ENCODE peak calls at places on chromosome 20, in seven cellular contexts. O is IMR-90, Z is lung, W is endodermal cell, I is cardiac muscle cell, G is neural crest cell, S is epithelial cell of esophagus. Y is an unnamed sample.

GRCh38 chr20:23129891-23130621 is 43.9 kb upstream of the CD93 start:
- DNase-seq in O (no peak), Z (no peak), W (no peak), I (no peak), G (no peak), S (no peak), Y (no peak)

GRCh38 chr20:33927703-33928102 is 66.0 kb upstream of the RALY start:
- DNase-seq in O (no peak), Z (no peak), W (no peak), I (no peak), G (no peak), S (no peak), Y (no peak)

GRCh38 chr20:36528176-36528874 is 13.0 kb upstream of the MYL9 start:
- DNase-seq in O (no peak), Z (no peak), W (no peak), I (no peak), G (no peak), S (no peak), Y (no peak)

GRCh38 chr20:1002682-1003561 is 811 bp upstream of the RSPO4 start:
- DNase-seq in O (no peak), Z (no peak), W (peak; percentile 77), I (peak; percentile 64), G (no peak), S (no peak), Y (peak; percentile 18)

GRCh38 chr20:2387180-2387577 is 6.5 kb downstream of the TGM6 start:
- DNase-seq in O (peak; percentile 19), Z (no peak), W (peak; percentile 94), I (peak; percentile 45), G (peak; percentile 45), S (peak; percentile 41), Y (peak; percentile 71)

GRCh38 chr20:57251949-57252348 is 14.5 kb downstream of the BMP7 start:
- DNase-seq in O (no peak), Z (no peak), W (no peak), I (no peak), G (no peak), S (no peak), Y (no peak)

GRCh38 chr20:47159166-47159565 is 197.3 kb downstream of the ZMYND8 start:
- DNase-seq in O (no peak), Z (no peak), W (no peak), I (no peak), G (no peak), S (no peak), Y (no peak)

GRCh38 chr20:25863536-25864325 is 167.1 kb upstream of the ZNF337 start:
- DNase-seq in O (no peak), Z (no peak), W (peak; percentile 67), I (peak; percentile 45), G (no peak), S (peak; percentile 47), Y (no peak)

GRCh38 chr20:16760431-16761304 is 12.5 kb downstream of the OTOR start:
- DNase-seq in O (no peak), Z (no peak), W (peak; percentile 59), I (no peak), G (no peak), S (peak; percentile 30), Y (no peak)

GRCh38 chr20:39269493-39270217 is 307.5 kb downstream of the DHX35 start:
- DNase-seq in O (no peak), Z (no peak), W (no peak), I (no peak), G (no peak), S (no peak), Y (no peak)

GRCh38 chr20:61973515-61974356 is 91.9 kb downstream of the TAF4 start:
- DNase-seq in O (no peak), Z (no peak), W (no peak), I (no peak), G (no peak), S (no peak), Y (no peak)

GRCh38 chr20:58160451-58161051 is 67.9 kb downstream of the ANKRD60 start:
- DNase-seq in O (peak; percentile 17), Z (no peak), W (no peak), I (no peak), G (no peak), S (peak; percentile 23), Y (no peak)

GRCh38 chr20:35091808-35092523 is 641 bp downstream of the TRPC4AP start:
- DNase-seq in O (peak; percentile 16), Z (no peak), W (no peak), I (peak; percentile 18), G (no peak), S (no peak), Y (no peak)

GRCh38 chr20:11332376-11332775 is 585.3 kb upstream of the BTBD3 start:
- DNase-seq in O (peak; percentile 32), Z (no peak), W (no peak), I (no peak), G (no peak), S (no peak), Y (no peak)

GRCh38 chr20:47713941-47714450 is 71.3 kb downstream of the SULF2 start:
- DNase-seq in O (peak; percentile 27), Z (no peak), W (no peak), I (no peak), G (no peak), S (no peak), Y (no peak)

GRCh38 chr20:57499676-57500075 is 25.3 kb downstream of the CTCFL start:
- DNase-seq in O (no peak), Z (no peak), W (peak; percentile 64), I (no peak), G (no peak), S (peak; percentile 9), Y (no peak)

GRCh38 chr20:9256359-9256758 is 187.5 kb downstream of the PLCB4 start:
- DNase-seq in O (no peak), Z (no peak), W (no peak), I (no peak), G (no peak), S (no peak), Y (no peak)

GRCh38 chr20:5918856-5919633 is 31.3 kb downstream of the TRMT6 start:
- DNase-seq in O (peak; percentile 44), Z (no peak), W (peak; percentile 53), I (no peak), G (no peak), S (peak; percentile 87), Y (no peak)

GRCh38 chr20:1813101-1813529 is 82.1 kb upstream of the SIRPA start:
- DNase-seq in O (peak; percentile 97), Z (peak; percentile 64), W (peak; percentile 1), I (no peak), G (no peak), S (peak; percentile 47), Y (no peak)

GRCh38 chr20:61756966-61757677 is 308.6 kb downstream of the TAF4 start:
- DNase-seq in O (no peak), Z (no peak), W (no peak), I (no peak), G (no peak), S (no peak), Y (no peak)

GRCh38 chr20:184288-184687 is 5.2 kb downstream of the DEFB128 start:
- DNase-seq in O (no peak), Z (no peak), W (no peak), I (no peak), G (no peak), S (no peak), Y (no peak)

GRCh38 chr20:42739692-42740091 is 450.0 kb downstream of the PTPRT start:
- DNase-seq in O (no peak), Z (no peak), W (no peak), I (no peak), G (no peak), S (no peak), Y (no peak)

DNA sequence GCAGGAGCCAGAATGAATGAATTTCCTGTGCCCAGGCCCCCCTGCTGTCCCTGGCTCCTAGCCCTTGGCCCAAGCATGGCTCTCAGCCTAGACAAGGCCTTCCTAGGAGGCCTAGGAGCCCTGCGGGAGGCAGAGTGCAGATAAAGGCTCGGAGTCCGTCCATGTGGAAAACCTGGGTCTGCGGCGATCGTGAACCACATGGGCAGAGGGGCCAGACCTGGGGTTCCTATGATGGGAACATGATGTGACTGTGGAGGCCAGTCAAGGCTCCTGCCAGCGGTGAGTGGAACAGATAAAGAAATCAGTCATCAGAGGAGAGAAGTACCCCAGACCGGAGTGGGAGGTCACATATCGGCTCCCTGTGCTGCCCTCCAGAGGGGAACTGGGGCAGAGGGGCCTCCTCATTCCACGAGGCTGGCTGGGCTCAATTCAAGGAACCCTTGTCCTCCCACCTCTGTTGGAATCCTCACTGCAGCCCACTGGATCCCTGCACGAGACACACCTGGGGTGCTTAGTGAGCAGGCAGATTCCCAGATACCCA is 5.8 kb upstream of the VSTM2L start:
- DNase-seq in O (no peak), Z (no peak), W (peak; percentile 85), I (peak; percentile 79), G (peak; percentile 45), S (no peak), Y (peak; percentile 56)
- TF ChIP-seq CTCF in O (no peak), Z (no peak), W (peak; percentile 83), I (peak; percentile 52), G (peak; percentile 39), S (no peak), Y (peak; percentile 23)

GRCh38 chr20:41365785-41366545 is 653 bp downstream of the EMILIN3 start:
- DNase-seq in O (no peak), Z (no peak), W (peak; percentile 71), I (peak; percentile 44), G (no peak), S (peak; percentile 9), Y (no peak)
- TF ChIP-seq CTCF in O (no peak), Z (no peak), W (no peak), I (no peak), G (no peak), S (no peak), Y (no peak)

GRCh38 chr20:64133951-64134407 is 26.6 kb upstream of the NPBWR2 start:
- DNase-seq in O (no peak), Z (no peak), W (peak; percentile 61), I (no peak), G (no peak), S (no peak), Y (no peak)
- TF ChIP-seq CTCF in O (peak; percentile 34), Z (no peak), W (peak; percentile 67), I (peak; percentile 2), G (peak; percentile 27), S (peak; percentile 25), Y (no peak)

GRCh38 chr20:49030954-49031619 is 15.0 kb upstream of the CSE1L start:
- DNase-seq in O (no peak), Z (peak; percentile 34), W (no peak), I (no peak), G (no peak), S (no peak), Y (no peak)

GRCh38 chr20:49032455-49032854 is 13.7 kb upstream of the CSE1L start:
- DNase-seq in O (no peak), Z (no peak), W (peak; percentile 8), I (no peak), G (no peak), S (no peak), Y (no peak)

GRCh38 chr20:49024220-49024619 is 21.9 kb upstream of the CSE1L start:
- DNase-seq in O (no peak), Z (no peak), W (no peak), I (no peak), G (no peak), S (no peak), Y (no peak)

GRCh38 chr20:49029203-49029602 is 16.9 kb upstream of the CSE1L start:
- DNase-seq in O (peak; percentile 38), Z (no peak), W (no peak), I (no peak), G (no peak), S (no peak), Y (no peak)

DNA sequence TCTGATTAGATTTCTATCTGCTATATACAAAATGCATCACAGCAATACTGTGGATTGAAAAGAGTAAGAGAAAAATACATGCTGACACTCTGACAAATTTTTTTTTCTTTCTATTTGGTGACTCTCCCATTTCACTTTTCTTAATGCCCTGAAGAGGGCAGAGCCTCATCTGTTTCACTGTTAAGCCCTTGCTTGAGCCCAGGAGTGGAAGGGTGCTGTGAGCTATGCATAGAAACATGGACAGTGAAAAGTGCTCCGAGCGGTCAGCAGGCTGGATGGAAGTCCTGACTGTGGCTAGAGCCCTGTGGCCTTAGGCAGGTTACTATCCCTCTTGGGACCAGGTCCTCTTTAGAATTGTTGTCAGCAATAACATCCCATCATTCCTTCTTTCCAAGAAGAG is 17.4 kb upstream of the CSE1L start:
- DNase-seq in O (peak; percentile 41), Z (no peak), W (peak; percentile 20), I (peak; percentile 42), G (no peak), S (peak; percentile 11), Y (no peak)
- TF ChIP-seq CTCF in O (peak; percentile 35), Z (no peak), W (peak; percentile 75), I (peak; percentile 49), G (peak; percentile 52), S (peak; percentile 44), Y (no peak)